ENCODE peak calls at places on chromosomes 11 and 22, in five cellular contexts. G, P, H, W and R are unnamed samples.
A peak's percentile ranks its signal among the peaks of the same experiment; 100 is the strongest.

GRCh38 chr11:116397556-116398167 is 375.1 kb downstream of the BUD13 start:
- DNase-seq in W (no peak), P (no peak), H (no peak), G (no peak), R (no peak)

GRCh38 chr11:35165416-35166368 is 26.7 kb downstream of the CD44 start:
- DNase-seq in H (peak; percentile 78), P (peak; percentile 60), W (peak; percentile 82), G (peak; percentile 81), R (no peak)

GRCh38 chr11:8597182-8597581 is 3.2 kb upstream of the STK33 start:
- DNase-seq in H (peak; percentile 66), W (peak; percentile 89), P (no peak), G (no peak), R (no peak)

GRCh38 chr11:19076744-19077589 is 16.4 kb upstream of the MRGPRX2 start:
- DNase-seq in H (peak; percentile 56), P (peak; percentile 18), W (peak; percentile 55), G (peak; percentile 59), R (peak; percentile 47)

GRCh38 chr22:27879923-27880322 is 39.1 kb downstream of the PITPNB start:
- DNase-seq in G (peak; percentile 81), H (peak; percentile 66), P (no peak), W (peak; percentile 58), R (peak; percentile 69)

GRCh38 chr22:41256254-41256897 is 15.6 kb upstream of the CHADL start:
- DNase-seq in H (peak; percentile 40), G (peak; percentile 57), W (peak; percentile 66), P (no peak), R (no peak)

GRCh38 chr22:40121463-40121862 is 56.3 kb upstream of the TNRC6B start:
- DNase-seq in P (no peak), W (no peak), G (no peak), H (no peak), R (no peak)

GRCh38 chr11:119764108-119764874 is 35.3 kb upstream of the NECTIN1 start:
- DNase-seq in P (no peak), G (no peak), H (peak; percentile 87), W (peak; percentile 51), R (no peak)

GRCh38 chr11:128095459-128096096 is 491.8 kb downstream of the ETS1 start:
- DNase-seq in H (peak; percentile 37), G (peak; percentile 2), P (no peak), W (peak; percentile 74), R (peak; percentile 15)

GRCh38 chr11:124108158-124108557 is 7.1 kb upstream of the VWA5A start:
- DNase-seq in H (no peak), G (peak; percentile 56), W (peak; percentile 47), P (no peak), R (peak; percentile 58)

GRCh38 chr11:34425360-34425759 is 13.4 kb upstream of the CAT start:
- DNase-seq in H (no peak), W (no peak), G (no peak), P (no peak), R (peak; percentile 53)

GRCh38 chr22:50516068-50516467 is 8.0 kb downstream of the NCAPH2 start:
- DNase-seq in P (no peak), G (no peak), H (no peak), W (no peak), R (no peak)

GRCh38 chr11:9914064-9914463 is 250.2 kb downstream of the SWAP70 start:
- DNase-seq in W (peak; percentile 33), G (no peak), P (no peak), H (no peak), R (no peak)

GRCh38 chr11:72543849-72544535 is 109.7 kb upstream of the CLPB start:
- DNase-seq in G (no peak), W (no peak), H (no peak), P (no peak), R (no peak)

GRCh38 chr11:94171693-94172440 is 43.2 kb downstream of the PANX1 start:
- DNase-seq in H (peak; percentile 79), W (peak; percentile 39), G (peak; percentile 62), P (no peak), R (peak; percentile 68)

GRCh38 chr11:69662021-69662698 is 13.0 kb downstream of the LTO1 start:
- DNase-seq in G (peak; percentile 60), W (peak; percentile 39), H (no peak), P (no peak), R (peak; percentile 62)

GRCh38 chr11:15839061-15839460 is 517.3 kb downstream of the SOX6 start:
- DNase-seq in W (no peak), G (no peak), H (no peak), P (no peak), R (no peak)

GRCh38 chr22:18032455-18033101 is 8.2 kb upstream of the MICAL3 start:
- DNase-seq in H (peak; percentile 68), P (no peak), W (peak; percentile 79), G (no peak), R (no peak)

GRCh38 chr22:26430600-26430999 is 1.5 kb downstream of the ASPHD2 start:
- DNase-seq in P (no peak), G (no peak), H (no peak), W (no peak), R (no peak)

GRCh38 chr11:69186316-69187266 is 30.9 kb downstream of the SMIM38 start:
- DNase-seq in P (no peak), H (no peak), G (no peak), W (no peak), R (no peak)

GRCh38 chr11:79244175-79244804 is 196.5 kb downstream of the TENM4 start:
- DNase-seq in P (no peak), H (peak; percentile 90), G (peak; percentile 14), W (peak; percentile 96), R (no peak)

GRCh38 chr11:27459191-27459590 is 13.4 kb downstream of the LGR4 start:
- DNase-seq in H (no peak), P (no peak), W (no peak), G (peak; percentile 22), R (no peak)